ENCODE peak calls at places on chromosome 15, in five cellular contexts. Y is HAP-1, R is uterus, X is BE2C, U is mammary epithelial cell. L is an unnamed sample.

GRCh38 chr15:78329625-78330024 is 10.5 kb upstream of the CRABP1 start:
- DNase-seq in Y (no peak), X (no peak), R (no peak), U (no peak), L (no peak)

GRCh38 chr15:73922186-73923151 is 3.8 kb upstream of the LOXL1 start:
- DNase-seq in U (no peak), R (no peak), X (peak; percentile 83), Y (peak; percentile 92), L (no peak)

GRCh38 chr15:72166716-72167417 is 30.7 kb downstream of the GRAMD2A start:
- DNase-seq in X (no peak), Y (no peak), U (no peak), R (no peak), L (no peak)

GRCh38 chr15:56244237-56244810 is 645 bp upstream of the RFX7 start:
- DNase-seq in Y (peak; percentile 89), U (peak; percentile 85), R (peak; percentile 42), X (peak; percentile 72), L (no peak)

GRCh38 chr15:31047437-31047836 is 54.1 kb downstream of the TRPM1 start:
- DNase-seq in U (no peak), X (no peak), R (no peak), Y (no peak), L (no peak)

GRCh38 chr15:70111203-70112017 is 13.7 kb upstream of the TLE3 start:
- DNase-seq in R (peak; percentile 77), U (peak; percentile 67), X (peak; percentile 85), Y (peak; percentile 93), L (no peak)

GRCh38 chr15:98003528-98003927 is 43.0 kb downstream of the ARRDC4 start:
- DNase-seq in U (peak; percentile 94), R (no peak), Y (no peak), X (no peak), L (no peak)

GRCh38 chr15:44536298-44536961 is 517 bp upstream of the EIF3J start:
- DNase-seq in R (no peak), X (peak; percentile 91), U (peak; percentile 87), Y (no peak), L (peak; percentile 35)

GRCh38 chr15:52214553-52214952 is 23.4 kb upstream of the GNB5 start:
- DNase-seq in U (no peak), R (no peak), X (no peak), Y (no peak), L (no peak)

GRCh38 chr15:36911322-36911944 is 188.9 kb downstream of the MEIS2 start:
- DNase-seq in R (no peak), X (no peak), Y (no peak), U (peak; percentile 36), L (no peak)

GRCh38 chr15:62624541-62625399 is 417.8 kb upstream of the TPM1 start:
- DNase-seq in X (no peak), R (peak; percentile 49), U (peak; percentile 30), Y (no peak), L (no peak)

GRCh38 chr15:98609144-98609852 is 39.0 kb upstream of the IGF1R start:
- DNase-seq in R (no peak), U (peak; percentile 78), X (no peak), Y (peak; percentile 30), L (no peak)

GRCh38 chr15:100043732-100044131 is 298.0 kb downstream of the ADAMTS17 start:
- DNase-seq in R (no peak), X (no peak), U (peak; percentile 10), Y (no peak), L (no peak)
- H3K4me3 ChIP-seq in R (no peak overlapping the region), X (no peak overlapping the region), U (no peak overlapping the region), Y (no peak overlapping the region), L (no peak overlapping the region)

GRCh38 chr15:67103869-67104268 is 38.5 kb downstream of the SMAD3 start:
- DNase-seq in Y (no peak), X (no peak), R (no peak), U (no peak), L (no peak)
- H3K4me1 ChIP-seq in Y (peaks cover 2% of the 10 kb centered on the region), X (peaks cover 5% of the 10 kb centered on the region), R (peaks cover 16% of the 10 kb centered on the region), U (peaks cover 63% of the 10 kb centered on the region), L (peaks cover 1% of the 10 kb centered on the region)

DNA sequence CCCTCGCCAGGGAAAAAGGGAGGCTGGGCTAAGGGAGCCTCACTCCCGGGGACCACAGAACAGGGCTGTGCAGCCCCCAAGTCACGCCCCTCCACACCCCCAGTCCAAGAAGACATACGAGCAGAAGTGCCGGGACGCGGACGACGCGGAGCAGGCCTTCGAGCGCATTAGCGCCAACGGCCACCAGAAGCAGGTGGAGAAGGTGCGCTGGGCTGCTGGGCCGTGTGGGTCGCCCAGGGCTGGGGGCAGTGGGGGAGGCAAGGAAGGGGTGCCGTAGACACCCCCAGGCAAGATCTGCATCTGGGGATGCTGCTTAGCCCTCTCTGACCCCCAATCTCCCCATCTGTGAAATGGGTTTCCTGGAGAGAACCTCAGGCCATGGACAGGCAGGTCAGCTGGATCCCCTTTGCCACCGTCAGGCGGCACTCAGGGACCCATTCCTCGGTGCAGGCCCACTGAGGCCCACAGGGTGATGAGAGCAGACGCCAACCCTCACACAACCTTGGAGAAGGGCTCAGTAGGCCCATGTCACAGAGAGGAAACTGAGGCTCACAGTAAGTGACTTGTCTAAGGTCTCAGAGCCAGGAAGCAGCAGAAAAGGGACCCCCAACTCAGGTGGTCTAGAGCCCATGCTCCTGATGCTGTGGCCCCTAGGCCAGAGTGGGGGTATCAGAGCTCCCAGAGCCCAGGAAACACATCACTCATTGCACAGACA is 33.7 kb downstream of the PSTPIP1 start:
- DNase-seq in U (no peak), X (no peak), R (peak; percentile 9), Y (peak; percentile 7), L (no peak)
- H3K4me3 ChIP-seq in U (no peak overlapping the region), X (no peak overlapping the region), R (peak overlapping the region; percentile 18), Y (no peak overlapping the region), L (peak overlapping the region; percentile 24)

GRCh38 chr15:41932101-41932500 is 38.2 kb upstream of the SPTBN5 start:
- DNase-seq in Y (no peak), U (no peak), R (no peak), X (no peak), L (no peak)
- H3K4me1 ChIP-seq in Y (no peaks in the 10 kb centered on the region), U (peaks cover 72% of the 10 kb centered on the region), R (no peaks in the 10 kb centered on the region), X (peaks cover 13% of the 10 kb centered on the region), L (peaks cover 6% of the 10 kb centered on the region)

DNA sequence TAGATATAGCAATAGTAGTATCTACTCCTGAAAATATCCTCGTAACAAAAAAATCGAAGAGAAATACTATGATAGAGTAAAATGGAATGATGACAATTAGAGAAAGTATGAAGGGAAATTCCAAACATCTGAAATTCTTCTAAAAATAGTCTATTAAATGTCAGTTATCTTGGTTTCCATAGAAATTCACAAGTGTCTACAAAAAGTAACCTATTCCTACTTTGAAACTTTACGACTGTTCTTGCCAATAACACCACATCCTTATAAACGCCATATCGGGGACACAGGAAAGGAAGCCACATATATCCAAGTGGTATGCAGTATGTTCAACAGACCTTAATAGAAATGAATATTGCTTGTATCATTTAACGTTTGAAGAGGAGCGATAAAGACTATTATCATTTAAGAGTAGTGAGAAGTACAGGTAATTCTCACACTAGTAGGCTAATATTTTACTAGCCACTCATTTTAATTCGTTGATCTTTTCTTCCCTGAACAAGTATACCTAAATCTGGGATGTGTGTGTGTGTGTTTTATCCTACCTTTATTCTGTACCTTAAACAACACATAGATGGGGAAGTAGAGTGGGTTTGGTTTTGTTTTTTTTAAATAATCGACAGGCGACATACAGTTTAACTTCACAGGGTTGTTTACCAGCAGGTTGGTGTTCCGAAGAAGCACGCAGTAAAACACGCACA is 1.2 kb downstream of the GPR176 start:
- DNase-seq in X (no peak), R (no peak), Y (no peak), U (peak; percentile 74), L (no peak)
- H3K4me3 ChIP-seq in X (peak overlapping the region; percentile 65), R (peak overlapping the region; percentile 49), Y (peak overlapping the region; percentile 48), U (peak overlapping the region; percentile 89), L (peak overlapping the region; percentile 66)

GRCh38 chr15:64690578-64691296 is 84.7 kb downstream of the RBPMS2 start:
- DNase-seq in Y (no peak), R (no peak), X (no peak), U (no peak), L (no peak)
- H3K4me1 ChIP-seq in Y (peaks cover 20% of the 10 kb centered on the region), R (peaks cover 4% of the 10 kb centered on the region), X (peaks cover 22% of the 10 kb centered on the region), U (peaks cover 4% of the 10 kb centered on the region), L (peaks cover 1% of the 10 kb centered on the region)

GRCh38 chr15:42384597-42384996 is 25.3 kb downstream of the CAPN3 start:
- DNase-seq in U (no peak), X (no peak), Y (peak; percentile 49), R (no peak), L (no peak)
- H3K4me3 ChIP-seq in U (no peak overlapping the region), X (no peak overlapping the region), Y (no peak overlapping the region), R (no peak overlapping the region), L (no peak overlapping the region)

GRCh38 chr15:68812596-68813548 is 7.8 kb downstream of the ANP32A start:
- DNase-seq in U (no peak), X (no peak), Y (peak; percentile 35), R (no peak), L (no peak)
- H3K4me1 ChIP-seq in U (peaks cover 30% of the 10 kb centered on the region), X (peaks cover 38% of the 10 kb centered on the region), Y (peaks cover 39% of the 10 kb centered on the region), R (peaks cover 5% of the 10 kb centered on the region), L (peaks cover 7% of the 10 kb centered on the region)